ENCODE peak calls at places on chromosomes 16 and 17, in ten cellular contexts. J is lower lobe of right lung; O is GM19239; T is HCEC 1CT; Z is renal cortical epithelial cell; D is stimulated activated CD8-positive, alpha-beta memory T cell treated with anti-CD3 and anti-CD28 coated beads, Interleukin-7, amount 100 ng/mL, for 1 hour; C is choroid plexus epithelial cell; E is NCI-H345; G is GM03348; H is activated CD8-positive, alpha-beta T cell treated with anti-CD3 and anti-CD28 coated beads for 36 hours. P is an unnamed sample.

GRCh38 chr17:57447357-57448019 is 191.2 kb downstream of the MSI2 start:
- DNase-seq in J (no peak), O (no peak), T (no peak), Z (no peak), D (no peak), C (no peak), E (no peak), G (no peak), H (no peak), P (no peak)

GRCh38 chr16:48542020-48542473 is 67.9 kb downstream of the N4BP1 start:
- DNase-seq in J (peak; percentile 75), O (no peak), T (peak; percentile 41), Z (peak; percentile 7), D (no peak), C (peak; percentile 70), E (no peak), G (peak; percentile 71), H (peak; percentile 52), P (peak; percentile 69)

GRCh38 chr16:2156025-2156848 is 655 bp downstream of the TRAF7 start:
- DNase-seq in J (peak; percentile 66), O (no peak), T (peak; percentile 66), Z (peak; percentile 38), D (no peak), C (peak; percentile 77), E (no peak), G (peak; percentile 63), H (no peak), P (peak; percentile 63)

GRCh38 chr17:43713494-43714162 is 45.0 kb downstream of the SOST start:
- DNase-seq in J (no peak), O (no peak), T (peak; percentile 24), Z (no peak), D (no peak), C (peak; percentile 30), E (no peak), G (peak; percentile 81), H (peak; percentile 35), P (peak; percentile 30)

GRCh38 chr17:42221886-42222745 is 27.8 kb upstream of the GHDC start:
- DNase-seq in J (peak; percentile 63), O (peak; percentile 47), T (peak; percentile 59), Z (peak; percentile 48), D (peak; percentile 18), C (peak; percentile 83), E (peak; percentile 2), G (peak; percentile 68), H (peak; percentile 79), P (peak; percentile 78)

GRCh38 chr17:59675231-59675630 is 32.0 kb downstream of the PTRH2 start:
- DNase-seq in J (no peak), O (no peak), T (no peak), Z (no peak), D (no peak), C (no peak), E (no peak), G (no peak), H (no peak), P (no peak)

GRCh38 chr17:3556905-3557767 is 476 bp downstream of the TRPV3 start:
- DNase-seq in J (no peak), O (no peak), T (no peak), Z (no peak), D (no peak), C (no peak), E (no peak), G (no peak), H (no peak), P (no peak)

GRCh38 chr16:85048921-85049562 is 21.4 kb downstream of the KIAA0513 start:
- DNase-seq in J (no peak), O (no peak), T (no peak), Z (no peak), D (no peak), C (no peak), E (no peak), G (no peak), H (no peak), P (peak; percentile 40)

GRCh38 chr17:42518755-42519545 is 17.1 kb upstream of the NAGLU start:
- DNase-seq in J (no peak), O (no peak), T (peak; percentile 50), Z (no peak), D (no peak), C (peak; percentile 36), E (no peak), G (no peak), H (no peak), P (no peak)

GRCh38 chr17:39641883-39642282 is 4.9 kb downstream of the STARD3 start:
- DNase-seq in J (no peak), O (no peak), T (no peak), Z (no peak), D (no peak), C (no peak), E (no peak), G (no peak), H (no peak), P (no peak)

GRCh38 chr16:50806099-50807062 is 64.5 kb downstream of the CYLD start:
- DNase-seq in J (peak; percentile 84), O (peak; percentile 79), T (peak; percentile 77), Z (peak; percentile 83), D (peak; percentile 75), C (peak; percentile 95), E (peak; percentile 79), G (peak; percentile 89), H (peak; percentile 91), P (peak; percentile 90)

GRCh38 chr17:67438669-67439068 is 61.6 kb downstream of the PITPNC1 start:
- DNase-seq in J (no peak), O (no peak), T (no peak), Z (no peak), D (no peak), C (no peak), E (no peak), G (no peak), H (no peak), P (no peak)

GRCh38 chr17:1420981-1421380 is 21.0 kb upstream of the YWHAE start:
- DNase-seq in J (no peak), O (no peak), T (no peak), Z (no peak), D (no peak), C (no peak), E (no peak), G (no peak), H (no peak), P (no peak)

GRCh38 chr16:27252206-27252585 is 16.4 kb downstream of the NSMCE1 start:
- DNase-seq in J (no peak), O (no peak), T (no peak), Z (no peak), D (no peak), C (no peak), E (no peak), G (no peak), H (no peak), P (no peak)

GRCh38 chr16:66273036-66273435 is 93.5 kb upstream of the CDH5 start:
- DNase-seq in J (no peak), O (no peak), T (no peak), Z (no peak), D (no peak), C (no peak), E (no peak), G (no peak), H (no peak), P (no peak)

GRCh38 chr17:42135664-42136653 is 13.4 kb downstream of the HSPB9 start:
- DNase-seq in J (peak; percentile 90), O (no peak), T (peak; percentile 72), Z (peak; percentile 88), D (no peak), C (peak; percentile 86), E (no peak), G (peak; percentile 48), H (no peak), P (peak; percentile 50)

P was measured in NB4.